ENCODE peak calls at places on chromosome 13, in five cellular contexts. B is stomach; G is iris pigment epithelial cell; O is brain microvascular endothelial cell; E is activated CD8-positive, alpha-beta memory T cell treated with anti-CD3 and anti-CD28 coated beads for 1 hour. C is an unnamed sample.

GRCh38 chr13:67033170-67033569 is 197.0 kb downstream of the PCDH9 start:
- DNase-seq in B (no peak), E (no peak), G (no peak), O (no peak), C (no peak)

GRCh38 chr13:54210397-54211050 is 1181.9 kb downstream of the OLFM4 start:
- DNase-seq in E (no peak), B (no peak), O (no peak), G (no peak), C (peak)

GRCh38 chr13:77779461-77780272 is 82.2 kb downstream of the SLAIN1 start:
- DNase-seq in E (no peak), G (peak), O (peak), B (peak), C (peak)

GRCh38 chr13:42114912-42115311 is 66.5 kb downstream of the DGKH start:
- DNase-seq in E (no peak), B (no peak), O (no peak), G (no peak), C (no peak)

GRCh38 chr13:47869780-47870179 is 131.3 kb downstream of the SUCLA2 start:
- DNase-seq in B (no peak), O (no peak), G (no peak), E (no peak), C (no peak)

GRCh38 chr13:36057041-36057440 is 74.1 kb downstream of the DCLK1 start:
- DNase-seq in B (no peak), O (peak), E (no peak), G (peak), C (peak)

GRCh38 chr13:23488442-23488841 is 54.9 kb upstream of the SACS start:
- DNase-seq in G (peak), O (peak), E (no peak), B (no peak), C (no peak)

GRCh38 chr13:112895521-112896465 is 73.2 kb upstream of the MCF2L start:
- DNase-seq in O (no peak), E (no peak), G (no peak), B (no peak), C (no peak)

GRCh38 chr13:25167775-25168174 is 4.3 kb downstream of the AMER2 start:
- DNase-seq in O (no peak), B (no peak), E (no peak), G (no peak), C (no peak)

GRCh38 chr13:44765076-44765475 is 188.9 kb upstream of the TSC22D1 start:
- DNase-seq in G (no peak), B (no peak), O (no peak), E (no peak), C (no peak)

GRCh38 chr13:96532804-96533203 is 442.9 kb downstream of the HS6ST3 start:
- DNase-seq in B (no peak), O (no peak), E (no peak), G (no peak), C (no peak)

GRCh38 chr13:76856141-76856571 is 30.0 kb downstream of the KCTD12 start:
- DNase-seq in G (peak), O (peak), E (no peak), B (no peak), C (no peak)

GRCh38 chr13:30551194-30551593 is 66.5 kb upstream of the USPL1 start:
- DNase-seq in E (no peak), G (peak), O (no peak), B (no peak), C (no peak)

GRCh38 chr13:62387642-62388041 is 972.0 kb upstream of the PCDH20 start:
- DNase-seq in O (no peak), B (no peak), G (peak), E (no peak), C (peak)

GRCh38 chr13:77836423-77836822 is 82.2 kb downstream of the EDNRB start:
- DNase-seq in O (no peak), E (no peak), G (peak), B (no peak), C (no peak)

GRCh38 chr13:72757792-72758535 is 23.7 kb downstream of the DIS3 start:
- DNase-seq in O (no peak), B (no peak), E (no peak), G (peak), C (no peak)

GRCh38 chr13:51479199-51479523 is 26.3 kb upstream of the INTS6 start:
- DNase-seq in E (no peak), B (no peak), G (peak), O (no peak), C (no peak)

GRCh38 chr13:83515267-83515666 is 367.0 kb downstream of the SLITRK1 start:
- DNase-seq in B (no peak), O (peak), E (no peak), G (peak), C (no peak)

GRCh38 chr13:41061075-41061913 is at the start of gene WBP4:
- DNase-seq in O (peak), G (peak), E (peak), B (peak), C (peak)

GRCh38 chr13:99955747-99956472 is 15.7 kb downstream of the ZIC5 start:
- DNase-seq in G (peak), E (no peak), O (peak), B (no peak), C (no peak)

GRCh38 chr13:43134896-43135295 is 111.5 kb downstream of the DNAJC15 start:
- DNase-seq in G (no peak), O (no peak), E (no peak), B (no peak), C (no peak)

GRCh38 chr13:23678768-23679167 is 108.6 kb downstream of the TNFRSF19 start:
- DNase-seq in E (no peak), B (no peak), G (no peak), O (no peak), C (no peak)

GRCh38 chr13:38979891-38980627 is 10.6 kb downstream of the STOML3 start:
- DNase-seq in E (no peak), O (no peak), B (no peak), G (peak), C (no peak)

GRCh38 chr13:99977912-99978780 is 3.4 kb upstream of the ZIC2 start:
- DNase-seq in B (no peak), G (no peak), O (no peak), E (no peak), C (no peak)

GRCh38 chr13:111280226-111280625 is 40.2 kb upstream of the TEX29 start:
- DNase-seq in G (no peak), B (no peak), O (no peak), E (no peak), C (no peak)

GRCh38 chr13:102903659-102904407 is 58.0 kb downstream of the ERCC5 start:
- DNase-seq in O (peak), G (peak), B (no peak), E (no peak), C (no peak)

GRCh38 chr13:23146811-23147245 is 34.0 kb upstream of the SGCG start:
- DNase-seq in G (no peak), O (no peak), E (no peak), B (no peak), C (no peak)

GRCh38 chr13:75318138-75318833 is 163.7 kb downstream of the TBC1D4 start:
- DNase-seq in B (no peak), O (no peak), G (no peak), E (no peak), C (no peak)

GRCh38 chr13:33275916-33276315 is 9.6 kb downstream of the STARD13 start:
- DNase-seq in G (no peak), O (no peak), E (no peak), B (no peak), C (no peak)

GRCh38 chr13:101917833-101918755 is 465.6 kb downstream of the ITGBL1 start:
- DNase-seq in G (no peak), E (no peak), O (no peak), B (no peak), C (no peak)

GRCh38 chr13:50386527-50387123 is 371.4 kb downstream of the KCNRG start:
- DNase-seq in B (no peak), G (peak), E (no peak), O (peak), C (no peak)

GRCh38 chr13:98947925-98948324 is 29.9 kb downstream of the DOCK9 start:
- DNase-seq in B (no peak), G (no peak), E (no peak), O (no peak), C (peak)

C was measured in SK-N-MC.